ENCODE peak calls at places on chromosomes 16 and 17, in seven cellular contexts. One of them, this sample, is unnamed.

GRCh38 chr16:50183316-50183715 is 30.2 kb downstream of the TENT4B start:
- DNase-seq in GM13977: no peak
- DNase-seq in CD4-positive, alpha-beta T cell: no peak
- DNase-seq in NB4: no peak
- DNase-seq in AG09319: no peak
- DNase-seq in HFF-Myc: no peak
- DNase-seq in foreskin fibroblast: peak
- DNase-seq in this sample: no peak

GRCh38 chr17:34299918-34300600 is 14.5 kb downstream of the CCL11 start:
- DNase-seq in AG09319: no peak
- DNase-seq in CD4-positive, alpha-beta T cell: no peak
- DNase-seq in HFF-Myc: no peak
- DNase-seq in NB4: no peak
- DNase-seq in GM13977: no peak
- DNase-seq in foreskin fibroblast: peak
- DNase-seq in this sample: no peak

GRCh38 chr16:31009894-31010293 is 544 bp downstream of the STX1B start:
- DNase-seq in GM13977: no peak
- DNase-seq in NB4: no peak
- DNase-seq in HFF-Myc: no peak
- DNase-seq in foreskin fibroblast: peak
- DNase-seq in AG09319: no peak
- DNase-seq in CD4-positive, alpha-beta T cell: no peak
- DNase-seq in this sample: no peak

GRCh38 chr16:78129349-78129748 is 29.9 kb downstream of the WWOX start:
- DNase-seq in GM13977: no peak
- DNase-seq in AG09319: peak
- DNase-seq in CD4-positive, alpha-beta T cell: no peak
- DNase-seq in foreskin fibroblast: no peak
- DNase-seq in HFF-Myc: no peak
- DNase-seq in NB4: no peak
- DNase-seq in this sample: no peak

GRCh38 chr16:11602321-11602720 is 15.6 kb upstream of the LITAF start:
- DNase-seq in GM13977: no peak
- DNase-seq in CD4-positive, alpha-beta T cell: no peak
- DNase-seq in AG09319: no peak
- DNase-seq in foreskin fibroblast: no peak
- DNase-seq in HFF-Myc: no peak
- DNase-seq in NB4: no peak
- DNase-seq in this sample: no peak

GRCh38 chr16:81652798-81653505 is 126.1 kb upstream of the PLCG2 start:
- DNase-seq in GM13977: peak
- DNase-seq in AG09319: no peak
- DNase-seq in foreskin fibroblast: no peak
- DNase-seq in NB4: no peak
- DNase-seq in CD4-positive, alpha-beta T cell: no peak
- DNase-seq in HFF-Myc: no peak
- DNase-seq in this sample: no peak

GRCh38 chr16:1146409-1146808 is 6.5 kb upstream of the CACNA1H start:
- DNase-seq in AG09319: no peak
- DNase-seq in HFF-Myc: no peak
- DNase-seq in CD4-positive, alpha-beta T cell: no peak
- DNase-seq in GM13977: no peak
- DNase-seq in NB4: no peak
- DNase-seq in foreskin fibroblast: no peak
- DNase-seq in this sample: no peak

GRCh38 chr17:50290074-50290702 is 15.9 kb downstream of the TMEM92 start:
- DNase-seq in NB4: peak
- DNase-seq in CD4-positive, alpha-beta T cell: no peak
- DNase-seq in GM13977: peak
- DNase-seq in foreskin fibroblast: peak
- DNase-seq in AG09319: peak
- DNase-seq in HFF-Myc: peak
- DNase-seq in this sample: no peak

GRCh38 chr16:81873843-81874752 is 95.0 kb downstream of the PLCG2 start:
- DNase-seq in GM13977: peak
- DNase-seq in HFF-Myc: peak
- DNase-seq in NB4: peak
- DNase-seq in foreskin fibroblast: peak
- DNase-seq in AG09319: peak
- DNase-seq in CD4-positive, alpha-beta T cell: peak
- DNase-seq in this sample: no peak

GRCh38 chr16:57498031-57498430 is 11.7 kb upstream of the DOK4 start:
- DNase-seq in AG09319: no peak
- DNase-seq in GM13977: no peak
- DNase-seq in foreskin fibroblast: no peak
- DNase-seq in NB4: no peak
- DNase-seq in HFF-Myc: no peak
- DNase-seq in CD4-positive, alpha-beta T cell: no peak
- DNase-seq in this sample: no peak

GRCh38 chr17:7912927-7913524 is 3.1 kb downstream of the RNF227 start:
- DNase-seq in HFF-Myc: peak
- DNase-seq in GM13977: peak
- DNase-seq in foreskin fibroblast: peak
- DNase-seq in AG09319: peak
- DNase-seq in NB4: peak
- DNase-seq in CD4-positive, alpha-beta T cell: peak
- DNase-seq in this sample: no peak

GRCh38 chr17:81607431-81607830 is 29.5 kb downstream of the NPLOC4 start:
- DNase-seq in HFF-Myc: no peak
- DNase-seq in CD4-positive, alpha-beta T cell: no peak
- DNase-seq in foreskin fibroblast: peak
- DNase-seq in AG09319: no peak
- DNase-seq in NB4: no peak
- DNase-seq in GM13977: no peak
- DNase-seq in this sample: no peak

GRCh38 chr17:82228278-82228841 is 482 bp upstream of the SLC16A3 start:
- DNase-seq in CD4-positive, alpha-beta T cell: peak
- DNase-seq in HFF-Myc: no peak
- DNase-seq in GM13977: peak
- DNase-seq in AG09319: no peak
- DNase-seq in foreskin fibroblast: peak
- DNase-seq in NB4: peak
- DNase-seq in this sample: peak

GRCh38 chr17:7467498-7467897 is 11.9 kb downstream of the ZBTB4 start:
- DNase-seq in HFF-Myc: no peak
- DNase-seq in CD4-positive, alpha-beta T cell: no peak
- DNase-seq in foreskin fibroblast: no peak
- DNase-seq in AG09319: no peak
- DNase-seq in GM13977: no peak
- DNase-seq in NB4: no peak
- DNase-seq in this sample: no peak

GRCh38 chr16:76535-77272 is 1.3 kb upstream of the MPG start:
- DNase-seq in GM13977: no peak
- DNase-seq in foreskin fibroblast: peak
- DNase-seq in NB4: peak
- DNase-seq in AG09319: peak
- DNase-seq in CD4-positive, alpha-beta T cell: no peak
- DNase-seq in HFF-Myc: no peak
- DNase-seq in this sample: no peak

GRCh38 chr16:55179858-55180585 is 144.0 kb upstream of the IRX6 start:
- DNase-seq in GM13977: no peak
- DNase-seq in HFF-Myc: no peak
- DNase-seq in CD4-positive, alpha-beta T cell: no peak
- DNase-seq in NB4: no peak
- DNase-seq in foreskin fibroblast: no peak
- DNase-seq in AG09319: no peak
- DNase-seq in this sample: no peak

GRCh38 chr17:14299261-14300093 is 1.4 kb upstream of the HS3ST3B1 start:
- DNase-seq in NB4: peak
- DNase-seq in foreskin fibroblast: peak
- DNase-seq in GM13977: no peak
- DNase-seq in CD4-positive, alpha-beta T cell: peak
- DNase-seq in AG09319: no peak
- DNase-seq in HFF-Myc: no peak
- DNase-seq in this sample: no peak

GRCh38 chr16:56983211-56983751 is 6.1 kb upstream of the NLRC5 start:
- DNase-seq in NB4: no peak
- DNase-seq in AG09319: no peak
- DNase-seq in GM13977: no peak
- DNase-seq in HFF-Myc: no peak
- DNase-seq in foreskin fibroblast: no peak
- DNase-seq in CD4-positive, alpha-beta T cell: no peak
- DNase-seq in this sample: no peak

GRCh38 chr17:81032641-81033422 is 2.1 kb upstream of the BAIAP2 start:
- DNase-seq in NB4: no peak
- DNase-seq in AG09319: no peak
- DNase-seq in GM13977: no peak
- DNase-seq in foreskin fibroblast: no peak
- DNase-seq in CD4-positive, alpha-beta T cell: no peak
- DNase-seq in HFF-Myc: no peak
- DNase-seq in this sample: no peak

GRCh38 chr17:81537343-81537855 is 9.2 kb downstream of the FSCN2 start:
- DNase-seq in CD4-positive, alpha-beta T cell: peak
- DNase-seq in GM13977: peak
- DNase-seq in NB4: peak
- DNase-seq in AG09319: no peak
- DNase-seq in foreskin fibroblast: peak
- DNase-seq in HFF-Myc: no peak
- DNase-seq in this sample: peak

GRCh38 chr16:52389045-52389444 is 157.9 kb downstream of the TOX3 start:
- DNase-seq in AG09319: no peak
- DNase-seq in GM13977: no peak
- DNase-seq in foreskin fibroblast: no peak
- DNase-seq in CD4-positive, alpha-beta T cell: no peak
- DNase-seq in NB4: no peak
- DNase-seq in HFF-Myc: no peak
- DNase-seq in this sample: no peak

GRCh38 chr17:58693208-58693607 is 806 bp downstream of the RAD51C start:
- DNase-seq in NB4: peak
- DNase-seq in HFF-Myc: no peak
- DNase-seq in GM13977: no peak
- DNase-seq in CD4-positive, alpha-beta T cell: no peak
- DNase-seq in foreskin fibroblast: peak
- DNase-seq in AG09319: no peak
- DNase-seq in this sample: no peak

GRCh38 chr17:58693751-58694150 is 1.3 kb downstream of the RAD51C start:
- DNase-seq in HFF-Myc: no peak
- DNase-seq in AG09319: no peak
- DNase-seq in NB4: no peak
- DNase-seq in CD4-positive, alpha-beta T cell: no peak
- DNase-seq in GM13977: no peak
- DNase-seq in foreskin fibroblast: no peak
- DNase-seq in this sample: no peak

GRCh38 chr17:58694302-58694701 is 1.9 kb downstream of the RAD51C start:
- DNase-seq in HFF-Myc: no peak
- DNase-seq in GM13977: no peak
- DNase-seq in AG09319: no peak
- DNase-seq in CD4-positive, alpha-beta T cell: no peak
- DNase-seq in NB4: no peak
- DNase-seq in foreskin fibroblast: no peak
- DNase-seq in this sample: no peak

GRCh38 chr17:58691701-58692238 is at the start of gene TEX14:
- DNase-seq in HFF-Myc: no peak
- DNase-seq in CD4-positive, alpha-beta T cell: no peak
- DNase-seq in foreskin fibroblast: peak
- DNase-seq in AG09319: no peak
- DNase-seq in NB4: peak
- DNase-seq in GM13977: no peak
- DNase-seq in this sample: no peak

GRCh38 chr17:58692239-58693055 is at the start of gene RAD51C:
- DNase-seq in NB4: peak
- DNase-seq in GM13977: peak
- DNase-seq in HFF-Myc: peak
- DNase-seq in CD4-positive, alpha-beta T cell: peak
- DNase-seq in AG09319: peak
- DNase-seq in foreskin fibroblast: peak
- DNase-seq in this sample: peak
- TF ChIP-seq CTCF in NB4: no peak
- TF ChIP-seq CTCF in GM13977: no peak
- TF ChIP-seq CTCF in HFF-Myc: no peak
- TF ChIP-seq CTCF in CD4-positive, alpha-beta T cell: no peak
- TF ChIP-seq CTCF in AG09319: no peak
- TF ChIP-seq CTCF in foreskin fibroblast: no peak
- TF ChIP-seq CTCF in this sample: no peak

DNA sequence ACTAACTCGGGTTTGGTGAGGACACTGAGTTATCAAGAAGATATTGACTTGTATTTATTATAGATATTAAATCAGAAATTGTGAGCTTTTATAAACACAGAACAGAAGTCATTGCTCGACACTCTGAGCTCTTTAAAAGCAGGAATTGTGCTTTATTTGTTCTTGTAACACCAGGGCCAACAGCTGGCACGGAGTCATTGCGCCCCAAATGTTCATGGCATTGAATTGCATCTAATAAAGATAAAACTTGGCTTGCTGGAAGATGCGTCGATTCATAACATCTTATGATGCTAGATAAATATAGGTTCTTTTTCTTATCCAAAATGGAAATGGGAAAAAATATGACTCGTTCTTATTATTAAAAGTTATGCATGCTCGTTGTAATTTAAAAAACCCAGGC is 11.8 kb upstream of the MLYCD start:
- DNase-seq in CD4-positive, alpha-beta T cell: no peak
- DNase-seq in AG09319: no peak
- DNase-seq in foreskin fibroblast: peak
- DNase-seq in HFF-Myc: no peak
- DNase-seq in GM13977: no peak
- DNase-seq in NB4: peak
- DNase-seq in this sample: no peak
- TF ChIP-seq CTCF in CD4-positive, alpha-beta T cell: no peak
- TF ChIP-seq CTCF in AG09319: peak
- TF ChIP-seq CTCF in foreskin fibroblast: peak
- TF ChIP-seq CTCF in HFF-Myc: no peak
- TF ChIP-seq CTCF in GM13977: peak
- TF ChIP-seq CTCF in NB4: peak
- TF ChIP-seq CTCF in this sample: peak

DNA sequence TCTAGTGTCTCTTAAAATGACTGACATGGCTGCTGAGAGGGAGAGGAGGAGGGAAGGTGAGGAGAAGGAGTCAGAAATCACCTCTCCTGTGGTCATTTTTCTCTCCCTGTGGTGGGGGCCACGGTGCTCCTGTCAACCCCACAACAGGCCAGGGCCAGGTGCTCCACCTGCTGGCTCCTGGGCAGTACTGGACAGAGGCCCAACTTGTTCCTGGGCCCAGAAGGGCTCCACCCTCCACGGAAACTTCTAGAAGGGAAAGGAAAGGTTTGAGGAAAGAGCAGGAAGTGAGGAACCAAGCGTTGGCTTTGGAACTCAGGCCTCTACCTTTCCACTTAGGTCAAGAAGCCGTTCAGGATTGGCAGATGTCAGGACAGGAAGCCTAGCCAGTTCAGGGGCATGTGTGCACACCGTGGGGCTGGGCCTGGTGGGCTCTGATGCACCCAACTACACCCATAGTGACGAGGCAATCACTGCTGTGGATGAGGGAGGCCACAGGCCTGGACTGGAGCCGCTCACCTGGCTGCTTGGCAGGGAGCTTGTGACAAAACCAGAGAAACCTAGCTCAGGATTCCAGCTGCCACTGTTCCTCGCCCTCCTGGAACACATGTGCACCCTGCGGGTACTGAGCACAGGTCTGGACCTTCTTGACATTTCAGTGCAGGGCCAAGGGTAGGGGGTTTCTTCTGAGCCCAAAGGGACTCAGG is 36.1 kb downstream of the WNT3 start:
- DNase-seq in CD4-positive, alpha-beta T cell: no peak
- DNase-seq in NB4: peak
- DNase-seq in AG09319: no peak
- DNase-seq in foreskin fibroblast: peak
- DNase-seq in HFF-Myc: no peak
- DNase-seq in GM13977: peak
- DNase-seq in this sample: no peak
- TF ChIP-seq CTCF in CD4-positive, alpha-beta T cell: no peak
- TF ChIP-seq CTCF in NB4: peak
- TF ChIP-seq CTCF in AG09319: peak
- TF ChIP-seq CTCF in foreskin fibroblast: peak
- TF ChIP-seq CTCF in HFF-Myc: peak
- TF ChIP-seq CTCF in GM13977: peak
- TF ChIP-seq CTCF in this sample: peak

GRCh38 chr17:79874329-79874981 is 35.2 kb upstream of the CBX4 start:
- DNase-seq in CD4-positive, alpha-beta T cell: no peak
- DNase-seq in AG09319: no peak
- DNase-seq in foreskin fibroblast: peak
- DNase-seq in NB4: peak
- DNase-seq in HFF-Myc: no peak
- DNase-seq in GM13977: peak
- DNase-seq in this sample: no peak
- TF ChIP-seq CTCF in CD4-positive, alpha-beta T cell: peak
- TF ChIP-seq CTCF in AG09319: peak
- TF ChIP-seq CTCF in foreskin fibroblast: peak
- TF ChIP-seq CTCF in NB4: peak
- TF ChIP-seq CTCF in HFF-Myc: peak
- TF ChIP-seq CTCF in GM13977: peak
- TF ChIP-seq CTCF in this sample: peak